ENCODE peak calls at places on chromosomes 2 and 18, in five cellular contexts. N, P, V, I and Z are unnamed samples.

GRCh38 chr2:126655500-126656310 is at the start of gene GYPC:
- DNase-seq in N (no peak), P (peak), V (peak), I (no peak), Z (no peak)

GRCh38 chr2:173264603-173265366 is 89.9 kb upstream of the CDCA7 start:
- DNase-seq in N (no peak), P (peak), V (no peak), I (no peak), Z (no peak)

GRCh38 chr2:188114014-188114413 is 177.7 kb upstream of the GULP1 start:
- DNase-seq in N (no peak), P (peak), V (no peak), I (no peak), Z (no peak)

GRCh38 chr2:160388464-160389263 is 104.9 kb downstream of the RBMS1 start:
- DNase-seq in N (no peak), P (no peak), V (no peak), I (no peak), Z (no peak)

GRCh38 chr2:64019975-64020281 is 700 bp upstream of the VPS54 start:
- DNase-seq in N (no peak), P (no peak), V (no peak), I (no peak), Z (no peak)

GRCh38 chr2:130963058-130963848 is 126.5 kb downstream of the ARHGEF4 start:
- DNase-seq in N (no peak), P (no peak), V (no peak), I (no peak), Z (no peak)

GRCh38 chr2:216078776-216079175 is 2.8 kb downstream of the PECR start:
- DNase-seq in N (no peak), P (no peak), V (no peak), I (no peak), Z (no peak)

GRCh38 chr18:61946449-61946848 is 53.6 kb upstream of the RNF152 start:
- DNase-seq in N (no peak), P (no peak), V (no peak), I (no peak), Z (no peak)

GRCh38 chr2:26870585-26871095 is 22.7 kb downstream of the DPYSL5 start:
- DNase-seq in N (no peak), P (no peak), V (no peak), I (no peak), Z (no peak)

GRCh38 chr2:237475704-237476107 is 11.3 kb upstream of the MLPH start:
- DNase-seq in N (peak), P (peak), V (no peak), I (peak), Z (no peak)

GRCh38 chr2:62201307-62201706 is 5.4 kb downstream of the B3GNT2 start:
- DNase-seq in N (no peak), P (no peak), V (no peak), I (peak), Z (no peak)

GRCh38 chr2:214713080-214713830 is 96.2 kb downstream of the BARD1 start:
- DNase-seq in N (no peak), P (no peak), V (no peak), I (no peak), Z (no peak)

GRCh38 chr2:65436169-65436824 is 3.9 kb upstream of the SPRED2 start:
- DNase-seq in N (peak), P (peak), V (peak), I (peak), Z (no peak)

GRCh38 chr2:124328397-124328796 is 303.3 kb downstream of the CNTNAP5 start:
- DNase-seq in N (no peak), P (peak), V (no peak), I (no peak), Z (no peak)

GRCh38 chr2:62722679-62723078 is 17.2 kb downstream of the EHBP1 start:
- DNase-seq in N (no peak), P (no peak), V (no peak), I (no peak), Z (no peak)

GRCh38 chr2:54604771-54605350 is 118.6 kb upstream of the EML6 start:
- DNase-seq in N (no peak), P (no peak), V (no peak), I (no peak), Z (no peak)

GRCh38 chr2:95343429-95344207 is 46.5 kb downstream of the KCNIP3 start:
- DNase-seq in N (no peak), P (no peak), V (no peak), I (no peak), Z (no peak)

GRCh38 chr2:39313575-39313974 is 69.8 kb upstream of the CDKL4 start:
- DNase-seq in N (no peak), P (no peak), V (no peak), I (no peak), Z (no peak)

GRCh38 chr2:112814278-112814677 is 22.3 kb downstream of the IL1B start:
- DNase-seq in N (no peak), P (peak), V (no peak), I (no peak), Z (no peak)

GRCh38 chr2:130850788-130851623 is 14.3 kb downstream of the ARHGEF4 start:
- DNase-seq in N (no peak), P (no peak), V (no peak), I (no peak), Z (no peak)

GRCh38 chr2:43106767-43107527 is 119.5 kb downstream of the ZFP36L2 start:
- DNase-seq in N (no peak), P (no peak), V (no peak), I (no peak), Z (no peak)

GRCh38 chr2:100884145-100884621 is 64.2 kb downstream of the NPAS2 start:
- DNase-seq in N (no peak), P (no peak), V (no peak), I (no peak), Z (no peak)

GRCh38 chr2:68302281-68302680 is 17.5 kb downstream of the CNRIP1 start:
- DNase-seq in N (no peak), P (peak), V (no peak), I (no peak), Z (no peak)

GRCh38 chr18:78232196-78232595 is 747.4 kb upstream of the SALL3 start:
- DNase-seq in N (no peak), P (no peak), V (no peak), I (no peak), Z (no peak)

GRCh38 chr2:40554665-40555294 is 102.9 kb upstream of the SLC8A1 start:
- DNase-seq in N (peak), P (peak), V (peak), I (peak), Z (no peak)

GRCh38 chr2:157245441-157246211 is 11.9 kb upstream of the GALNT5 start:
- DNase-seq in N (no peak), P (no peak), V (no peak), I (no peak), Z (no peak)

GRCh38 chr2:239688098-239688497 is 287.3 kb upstream of the HDAC4 start:
- DNase-seq in N (no peak), P (peak), V (no peak), I (no peak), Z (no peak)

GRCh38 chr2:7930800-7931635 is 750.8 kb upstream of the ID2 start:
- DNase-seq in N (no peak), P (no peak), V (no peak), I (no peak), Z (no peak)

GRCh38 chr18:79503891-79504475 is 108.3 kb downstream of the NFATC1 start:
- DNase-seq in N (no peak), P (no peak), V (no peak), I (no peak), Z (no peak)

GRCh38 chr2:174062934-174063333 is 97.8 kb upstream of the SP3 start:
- DNase-seq in N (no peak), P (peak), V (no peak), I (no peak), Z (no peak)